ENCODE peak calls at places on chromosomes 4 and X, in six cellular contexts. K is body of pancreas, Z is H1, J is HCT116, O is GM12878, W is tibial nerve. Q is an unnamed sample.

GRCh38 chr4:7384929-7385890 is 49.5 kb downstream of the PSAPL1 start:
- DNase-seq in K (no peak), Z (no peak), J (no peak), O (no peak), W (no peak), Q (peak; percentile 8)

GRCh38 chrX:40245411-40246140 is 147.8 kb upstream of the BCOR start:
- DNase-seq in K (no peak), Z (no peak), J (no peak), O (no peak), W (no peak), Q (peak; percentile 22)

GRCh38 chr4:1082215-1083182 is 30.9 kb downstream of the RNF212 start:
- DNase-seq in K (peak; percentile 96), Z (no peak), J (no peak), O (no peak), W (peak; percentile 27), Q (no peak)

GRCh38 chr4:187464561-187464960 is 531.0 kb upstream of the ZFP42 start:
- DNase-seq in K (no peak), Z (no peak), J (no peak), O (no peak), W (no peak), Q (no peak)

GRCh38 chrX:50579955-50580354 is 109.3 kb upstream of the DGKK start:
- DNase-seq in K (peak; percentile 63), Z (no peak), J (peak; percentile 59), O (peak; percentile 11), W (no peak), Q (no peak)

GRCh38 chr4:71380721-71381120 is 41.9 kb downstream of the SLC4A4 start:
- DNase-seq in K (no peak), Z (no peak), J (no peak), O (no peak), W (no peak), Q (no peak)

GRCh38 chr4:118850813-118851173 is 14.9 kb upstream of the SEC24D start:
- DNase-seq in K (no peak), Z (no peak), J (no peak), O (no peak), W (no peak), Q (no peak)

GRCh38 chrX:47807548-47807947 is 29.2 kb upstream of the ZNF81 start:
- DNase-seq in K (no peak), Z (peak; percentile 44), J (no peak), O (no peak), W (no peak), Q (no peak)

GRCh38 chr4:181618896-181619295 is 624.3 kb upstream of the TENM3 start:
- DNase-seq in K (no peak), Z (no peak), J (no peak), O (no peak), W (no peak), Q (no peak)

GRCh38 chr4:82782626-82783025 is 16.0 kb downstream of the SCD5 start:
- DNase-seq in K (no peak), Z (no peak), J (no peak), O (no peak), W (no peak), Q (no peak)

GRCh38 chrX:66015152-66015827 is 24.6 kb downstream of the VSIG4 start:
- DNase-seq in K (no peak), Z (no peak), J (no peak), O (peak; percentile 68), W (no peak), Q (no peak)

GRCh38 chrX:2829469-2830246 is 928 bp downstream of the GYG2 start:
- DNase-seq in K (no peak), Z (no peak), J (no peak), O (no peak), W (no peak), Q (no peak)

GRCh38 chr4:121792966-121793365 is 8.2 kb upstream of the EXOSC9 start:
- DNase-seq in K (no peak), Z (no peak), J (no peak), O (no peak), W (no peak), Q (no peak)

GRCh38 chrX:21926527-21927278 is 13.8 kb upstream of the SMS start:
- DNase-seq in K (no peak), Z (no peak), J (peak; percentile 82), O (no peak), W (no peak), Q (no peak)

GRCh38 chr4:40734497-40734896 is 15.3 kb upstream of the NSUN7 start:
- DNase-seq in K (no peak), Z (no peak), J (no peak), O (no peak), W (no peak), Q (no peak)

GRCh38 chr4:163330828-163331628 is 1.4 kb downstream of the NPY1R start:
- DNase-seq in K (no peak), Z (no peak), J (no peak), O (no peak), W (no peak), Q (no peak)

GRCh38 chrX:40009890-40010289 is 87.9 kb downstream of the BCOR start:
- DNase-seq in K (no peak), Z (peak; percentile 47), J (no peak), O (no peak), W (no peak), Q (no peak)

GRCh38 chr4:183118141-183118540 is 19.1 kb downstream of the WWC2 start:
- DNase-seq in K (no peak), Z (no peak), J (no peak), O (no peak), W (no peak), Q (no peak)

GRCh38 chr4:75505630-75506029 is 8.6 kb downstream of the RCHY1 start:
- DNase-seq in K (no peak), Z (no peak), J (no peak), O (no peak), W (no peak), Q (no peak)

GRCh38 chr4:8472689-8473197 is 32.2 kb downstream of the TRMT44 start:
- DNase-seq in K (no peak), Z (no peak), J (no peak), O (no peak), W (no peak), Q (peak; percentile 69)

GRCh38 chrX:1384738-1385250 is 7.1 kb downstream of the SLC25A6 start:
- DNase-seq in K (no peak), Z (peak; percentile 46), J (no peak), O (no peak), W (no peak), Q (no peak)

GRCh38 chrX:130051176-130051845 is 59.0 kb downstream of the ELF4 start:
- DNase-seq in K (no peak), Z (no peak), J (no peak), O (no peak), W (no peak), Q (no peak)

GRCh38 chrX:143121471-143121870 is 95.7 kb downstream of the SPANXN4 start:
- DNase-seq in K (no peak), Z (no peak), J (no peak), O (no peak), W (no peak), Q (no peak)

GRCh38 chrX:39327705-39328104 is 526.4 kb downstream of the MID1IP1 start:
- DNase-seq in K (no peak), Z (no peak), J (no peak), O (no peak), W (no peak), Q (no peak)

GRCh38 chrX:50704360-50704759 is 109.6 kb downstream of the SHROOM4 start:
- DNase-seq in K (no peak), Z (no peak), J (no peak), O (no peak), W (no peak), Q (no peak)

GRCh38 chr4:24915121-24915922 is 2.5 kb upstream of the CCDC149 start:
- DNase-seq in K (peak; percentile 37), Z (no peak), J (no peak), O (no peak), W (no peak), Q (no peak)
- TF ChIP-seq CTCF in K (no peak), Z (peak; percentile 28), J (peak; percentile 7), O (no peak), W (no peak), Q (no peak)

GRCh38 chr4:145937021-145937861 is 1.4 kb downstream of the ZNF827 start:
- DNase-seq in K (peak; percentile 73), Z (peak; percentile 74), J (no peak), O (no peak), W (peak; percentile 22), Q (peak; percentile 74)

GRCh38 chr4:145936142-145937020 is 2.2 kb downstream of the ZNF827 start:
- DNase-seq in K (peak; percentile 77), Z (peak; percentile 81), J (no peak), O (no peak), W (no peak), Q (peak; percentile 59)

GRCh38 chr4:145938618-145939177 is at the start of gene ZNF827:
- DNase-seq in K (peak; percentile 76), Z (peak; percentile 65), J (peak; percentile 64), O (peak; percentile 49), W (no peak), Q (peak; percentile 63)

GRCh38 chr4:145939241-145939640 is 618 bp upstream of the ZNF827 start:
- DNase-seq in K (no peak), Z (no peak), J (no peak), O (no peak), W (no peak), Q (no peak)

GRCh38 chr4:145937990-145938611 is 522 bp downstream of the ZNF827 start:
- DNase-seq in K (peak; percentile 40), Z (peak; percentile 48), J (no peak), O (no peak), W (no peak), Q (peak; percentile 21)
- TF ChIP-seq POLR2A in K (no peak), Z (no peak), J (no peak), O (peak; percentile 8), W (no peak), Q (no peak)

GRCh38 chr4:4593596-4593995 is 51.7 kb upstream of the STX18 start:
- DNase-seq in K (no peak), Z (no peak), J (no peak), O (no peak), W (no peak), Q (no peak)

GRCh38 chr4:4596720-4597119 is 54.9 kb upstream of the STX18 start:
- DNase-seq in K (no peak), Z (no peak), J (no peak), O (no peak), W (no peak), Q (no peak)

GRCh38 chr4:4594531-4594930 is 52.7 kb upstream of the STX18 start:
- DNase-seq in K (no peak), Z (no peak), J (no peak), O (no peak), W (no peak), Q (no peak)

GRCh38 chr4:4592414-4592813 is 50.6 kb upstream of the STX18 start:
- DNase-seq in K (no peak), Z (no peak), J (no peak), O (no peak), W (no peak), Q (no peak)

DNA sequence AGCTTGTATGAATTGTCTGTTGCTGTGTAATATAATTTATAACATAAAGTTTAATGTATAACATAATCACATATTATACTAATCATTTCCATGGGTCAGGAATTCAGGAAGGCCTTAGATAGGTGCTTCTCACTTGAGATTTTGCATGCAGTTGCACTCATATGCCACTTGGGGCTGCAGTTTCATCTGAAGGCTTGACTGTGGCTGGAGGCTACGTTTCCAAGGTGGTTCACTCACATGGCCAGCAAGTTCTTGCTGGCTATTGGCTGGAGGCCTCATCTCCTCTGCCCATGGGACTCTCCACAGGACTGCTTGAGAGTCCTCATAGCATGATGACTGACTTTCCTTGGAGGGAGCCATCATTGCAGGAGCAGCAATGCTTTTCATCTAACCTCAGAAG is 53.4 kb upstream of the STX18 start:
- DNase-seq in K (no peak), Z (no peak), J (peak; percentile 15), O (no peak), W (no peak), Q (no peak)
- TF ChIP-seq CTCF in K (no peak), Z (no peak), J (no peak), O (peak; percentile 16), W (no peak), Q (no peak)

GRCh38 chr4:80037864-80038263 is 35.2 kb downstream of the ANTXR2 start:
- DNase-seq in K (no peak), Z (no peak), J (no peak), O (no peak), W (no peak), Q (no peak)
- TF ChIP-seq POLR2A in K (no peak), Z (no peak), J (no peak), O (no peak), W (no peak), Q (no peak)

Q was measured in uterus.